ENCODE peak calls at places on chromosomes 4 and X, in seven cellular contexts. R is H9, Q is cardiac fibroblast, Y is lung, P is sigmoid colon, T is HFF-Myc, S is endothelial cell. H is an unnamed sample.

GRCh38 chrX:5681159-5681558 is 547.5 kb downstream of the NLGN4X start:
- DNase-seq in R (no peak), Q (no peak), Y (no peak), P (no peak), T (no peak), S (no peak), H (no peak)

GRCh38 chr4:175125410-175126068 is 207.4 kb downstream of the ADAM29 start:
- DNase-seq in R (no peak), Q (peak), Y (no peak), P (no peak), T (no peak), S (no peak), H (no peak)

GRCh38 chr4:185657191-185657590 is 121.9 kb upstream of the PDLIM3 start:
- DNase-seq in R (no peak), Q (no peak), Y (no peak), P (peak), T (no peak), S (no peak), H (no peak)

GRCh38 chr4:2647403-2648158 is 108.6 kb downstream of the TNIP2 start:
- DNase-seq in R (no peak), Q (no peak), Y (no peak), P (peak), T (peak), S (no peak), H (no peak)

GRCh38 chr4:145034727-145035211 is 63.2 kb downstream of the ANAPC10 start:
- DNase-seq in R (no peak), Q (peak), Y (no peak), P (no peak), T (no peak), S (no peak), H (no peak)

GRCh38 chr4:15167743-15168142 is 165.5 kb downstream of the CPEB2 start:
- DNase-seq in R (no peak), Q (no peak), Y (no peak), P (no peak), T (no peak), S (no peak), H (no peak)

GRCh38 chr4:8722556-8722955 is 130.0 kb downstream of the CPZ start:
- DNase-seq in R (no peak), Q (no peak), Y (no peak), P (no peak), T (no peak), S (no peak), H (no peak)

GRCh38 chrX:154486396-154487207 is at the start of gene UBL4A:
- DNase-seq in R (peak), Q (peak), Y (peak), P (peak), T (no peak), S (peak), H (peak)

GRCh38 chrX:37796805-37797204 is 16.9 kb downstream of the CYBB start:
- DNase-seq in R (no peak), Q (no peak), Y (no peak), P (no peak), T (no peak), S (no peak), H (no peak)

GRCh38 chr4:2511645-2512131 is 24.8 kb upstream of the FAM193A start:
- DNase-seq in R (no peak), Q (no peak), Y (no peak), P (no peak), T (no peak), S (no peak), H (no peak)

GRCh38 chr4:125042031-125042430 is 272.7 kb upstream of the FAT4 start:
- DNase-seq in R (no peak), Q (no peak), Y (no peak), P (no peak), T (no peak), S (no peak), H (no peak)

GRCh38 chrX:18995216-18995615 is 11.3 kb upstream of the PHKA2 start:
- DNase-seq in R (no peak), Q (peak), Y (no peak), P (no peak), T (no peak), S (no peak), H (no peak)

GRCh38 chrX:132077912-132078311 is 49.9 kb downstream of the FRMD7 start:
- DNase-seq in R (no peak), Q (no peak), Y (no peak), P (no peak), T (no peak), S (no peak), H (no peak)

GRCh38 chr4:138634915-138635314 is 380.7 kb upstream of the NOCT start:
- DNase-seq in R (no peak), Q (no peak), Y (no peak), P (no peak), T (no peak), S (no peak), H (no peak)

GRCh38 chr4:156968479-156968984 is 3.1 kb downstream of the PDGFC start:
- DNase-seq in R (peak), Q (peak), Y (peak), P (peak), T (peak), S (peak), H (peak)

GRCh38 chr4:156242390-156242789 is 288.7 kb upstream of the CTSO start:
- DNase-seq in R (no peak), Q (no peak), Y (no peak), P (no peak), T (no peak), S (no peak), H (no peak)

GRCh38 chrX:20060961-20061868 is 55.5 kb downstream of the MAP7D2 start:
- DNase-seq in R (no peak), Q (no peak), Y (no peak), P (no peak), T (no peak), S (no peak), H (no peak)

GRCh38 chr4:21002976-21003375 is 302.7 kb downstream of the PACRGL start:
- DNase-seq in R (no peak), Q (no peak), Y (no peak), P (no peak), T (no peak), S (no peak), H (no peak)

GRCh38 chr4:55312491-55313101 is 33.4 kb upstream of the SRD5A3 start:
- DNase-seq in R (peak), Q (peak), Y (peak), P (peak), T (peak), S (peak), H (no peak)

GRCh38 chr4:56958111-56958517 is 19.3 kb downstream of the NOA1 start:
- DNase-seq in R (no peak), Q (peak), Y (peak), P (peak), T (no peak), S (no peak), H (no peak)

GRCh38 chr4:14984452-14984851 is 17.8 kb upstream of the CPEB2 start:
- DNase-seq in R (no peak), Q (peak), Y (no peak), P (no peak), T (no peak), S (no peak), H (no peak)

GRCh38 chr4:99633772-99634171 is 23.9 kb downstream of the C4orf54 start:
- DNase-seq in R (no peak), Q (no peak), Y (no peak), P (no peak), T (no peak), S (no peak), H (no peak)

GRCh38 chr4:22202351-22203343 is 254.1 kb upstream of the KCNIP4 start:
- DNase-seq in R (no peak), Q (no peak), Y (no peak), P (no peak), T (no peak), S (no peak), H (no peak)

DNA sequence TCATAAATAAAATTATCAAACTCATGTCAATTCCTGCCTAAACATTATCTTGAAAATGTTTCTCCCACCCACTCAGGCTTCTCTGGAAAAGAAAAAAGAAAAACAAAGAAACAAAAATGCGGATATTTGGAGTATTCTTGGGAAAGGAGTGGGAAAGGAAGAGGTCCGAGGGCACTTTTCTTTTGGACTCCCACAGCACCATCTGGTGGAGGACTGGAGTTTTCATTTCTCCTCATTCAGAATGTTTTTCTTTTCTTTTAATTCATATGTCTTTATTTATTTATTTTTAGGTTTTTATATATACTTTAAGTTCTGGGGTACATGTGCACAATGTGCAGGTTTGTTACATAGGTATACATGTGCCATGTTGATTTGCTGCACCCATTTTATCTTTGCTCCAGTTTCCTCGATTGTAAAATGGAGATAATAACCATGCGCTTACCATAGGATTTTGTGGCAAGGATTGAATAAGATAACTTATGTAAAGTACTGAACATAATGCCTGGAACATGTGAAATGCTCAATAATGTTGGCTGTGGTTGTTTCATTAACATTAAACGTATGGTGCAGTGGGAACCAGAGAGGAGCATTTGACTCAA is 8.0 kb upstream of the KCNE5 start:
- DNase-seq in R (peak), Q (peak), Y (no peak), P (no peak), T (no peak), S (peak), H (no peak)
- TF ChIP-seq CTCF in R (peak), Q (peak), Y (peak), P (no peak), T (peak), S (peak), H (peak)

GRCh38 chr4:25981749-25982148 is 67.7 kb downstream of the SMIM20 start:
- DNase-seq in R (no peak), Q (no peak), Y (no peak), P (no peak), T (no peak), S (no peak), H (no peak)

GRCh38 chr4:25977397-25978170 is 63.6 kb downstream of the SMIM20 start:
- DNase-seq in R (no peak), Q (no peak), Y (no peak), P (no peak), T (no peak), S (no peak), H (no peak)

GRCh38 chr4:25978327-25978726 is 64.3 kb downstream of the SMIM20 start:
- DNase-seq in R (no peak), Q (no peak), Y (no peak), P (no peak), T (no peak), S (no peak), H (no peak)

GRCh38 chr4:25973346-25973745 is 59.3 kb downstream of the SMIM20 start:
- DNase-seq in R (no peak), Q (no peak), Y (no peak), P (peak), T (no peak), S (no peak), H (no peak)

GRCh38 chr4:25976780-25977179 is 62.8 kb downstream of the SMIM20 start:
- DNase-seq in R (no peak), Q (no peak), Y (no peak), P (no peak), T (no peak), S (no peak), H (no peak)
- TF ChIP-seq CTCF in R (peak), Q (no peak), Y (no peak), P (no peak), T (no peak), S (no peak), H (no peak)

GRCh38 chr4:26323807-26324206 is 3.0 kb downstream of the RBPJ start:
- DNase-seq in R (no peak), Q (peak), Y (no peak), P (no peak), T (no peak), S (no peak), H (no peak)

GRCh38 chr4:26321326-26322276 is 787 bp downstream of the RBPJ start:
- DNase-seq in R (peak), Q (peak), Y (peak), P (peak), T (no peak), S (peak), H (peak)

GRCh38 chr4:26322349-26322748 is 1.5 kb downstream of the RBPJ start:
- DNase-seq in R (no peak), Q (no peak), Y (no peak), P (no peak), T (no peak), S (no peak), H (no peak)

GRCh38 chr4:26326791-26327190 is 6.0 kb downstream of the RBPJ start:
- DNase-seq in R (no peak), Q (peak), Y (no peak), P (no peak), T (peak), S (no peak), H (no peak)

GRCh38 chr4:26325191-26325590 is 4.4 kb downstream of the RBPJ start:
- DNase-seq in R (no peak), Q (peak), Y (no peak), P (no peak), T (no peak), S (no peak), H (no peak)
- TF ChIP-seq CTCF in R (peak), Q (peak), Y (no peak), P (no peak), T (peak), S (no peak), H (peak)

DNA sequence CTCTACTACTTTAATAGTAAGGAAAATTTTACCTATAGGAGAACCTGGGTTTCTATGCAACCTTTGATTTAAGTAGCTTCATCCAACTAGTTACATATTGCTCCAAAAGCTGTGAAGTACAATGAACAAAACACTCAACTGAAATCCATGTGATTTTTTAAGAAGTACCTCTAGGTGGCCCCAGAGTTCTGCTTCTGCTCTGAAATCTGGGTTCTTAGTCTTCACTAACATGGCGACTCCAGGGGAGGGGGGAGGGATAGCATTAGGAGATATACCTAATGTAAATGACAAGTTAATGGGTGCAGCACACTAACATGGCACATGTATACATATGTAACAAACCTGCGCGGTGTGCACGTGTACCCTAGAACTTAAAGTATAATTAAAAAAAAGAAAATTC is 73.4 kb upstream of the MAGEB2 start:
- DNase-seq in R (no peak), Q (peak), Y (no peak), P (no peak), T (no peak), S (peak), H (no peak)
- TF ChIP-seq CTCF in R (peak), Q (peak), Y (no peak), P (no peak), T (no peak), S (no peak), H (peak)

GRCh38 chr4:121995790-121996537 is 44.1 kb upstream of the TRPC3 start:
- DNase-seq in R (no peak), Q (no peak), Y (no peak), P (no peak), T (no peak), S (no peak), H (no peak)
- TF ChIP-seq CTCF in R (no peak), Q (no peak), Y (no peak), P (no peak), T (no peak), S (no peak), H (no peak)

GRCh38 chrX:111506826-111507225 is 4.6 kb upstream of the SERTM2 start:
- DNase-seq in R (no peak), Q (no peak), Y (no peak), P (no peak), T (no peak), S (no peak), H (no peak)

GRCh38 chrX:111507931-111508330 is 3.5 kb upstream of the SERTM2 start:
- DNase-seq in R (no peak), Q (peak), Y (no peak), P (no peak), T (no peak), S (no peak), H (no peak)

GRCh38 chrX:111505783-111506182 is 5.7 kb upstream of the SERTM2 start:
- DNase-seq in R (no peak), Q (no peak), Y (no peak), P (no peak), T (no peak), S (no peak), H (no peak)

GRCh38 chrX:111515298-111515697 is 3.9 kb downstream of the SERTM2 start:
- DNase-seq in R (no peak), Q (no peak), Y (no peak), P (no peak), T (no peak), S (no peak), H (no peak)

DNA sequence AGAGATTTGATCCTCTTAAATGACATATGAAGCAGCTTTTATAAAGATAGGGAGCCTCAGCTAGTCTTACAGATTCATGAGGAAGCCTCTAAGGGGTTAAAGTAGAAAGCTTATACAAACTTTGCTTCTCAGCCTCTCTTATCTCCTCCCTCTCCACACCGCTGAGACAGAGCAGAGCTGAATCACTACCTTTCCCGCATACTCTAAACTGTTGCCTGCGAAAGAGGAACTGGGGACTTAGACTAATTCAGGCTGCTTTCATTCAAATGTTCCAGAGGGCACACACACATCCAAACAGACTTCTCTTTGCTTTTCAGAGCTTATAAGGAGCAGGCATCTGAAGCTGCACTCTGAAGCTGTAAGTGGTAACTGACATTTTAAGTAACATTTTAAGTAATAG is at the start of gene SERTM2:
- DNase-seq in R (peak), Q (peak), Y (no peak), P (no peak), T (no peak), S (no peak), H (no peak)
- TF ChIP-seq CTCF in R (no peak), Q (no peak), Y (no peak), P (no peak), T (no peak), S (no peak), H (no peak)

GRCh38 chr4:173748353-173748752 is 218.3 kb upstream of the HAND2 start:
- DNase-seq in R (no peak), Q (peak), Y (no peak), P (no peak), T (no peak), S (no peak), H (no peak)
- TF ChIP-seq CTCF in R (no peak), Q (peak), Y (no peak), P (no peak), T (no peak), S (no peak), H (no peak)

GRCh38 chr4:5964030-5964429 is 54.2 kb downstream of the C4orf50 start:
- DNase-seq in R (no peak), Q (no peak), Y (no peak), P (no peak), T (no peak), S (no peak), H (no peak)

GRCh38 chr4:5965225-5965624 is 53.0 kb downstream of the C4orf50 start:
- DNase-seq in R (no peak), Q (no peak), Y (no peak), P (no peak), T (no peak), S (no peak), H (no peak)

GRCh38 chr4:5962416-5962815 is 55.8 kb downstream of the C4orf50 start:
- DNase-seq in R (no peak), Q (no peak), Y (no peak), P (no peak), T (no peak), S (no peak), H (no peak)

GRCh38 chr4:5960197-5960880 is 57.9 kb downstream of the C4orf50 start:
- DNase-seq in R (no peak), Q (no peak), Y (no peak), P (no peak), T (no peak), S (no peak), H (no peak)

GRCh38 chr4:5963611-5964010 is 54.6 kb downstream of the C4orf50 start:
- DNase-seq in R (no peak), Q (no peak), Y (no peak), P (no peak), T (no peak), S (no peak), H (no peak)
- TF ChIP-seq CTCF in R (peak), Q (no peak), Y (no peak), P (no peak), T (no peak), S (no peak), H (no peak)

H was measured in type B pancreatic cell.